ENCODE peak calls at places on chromosomes 13 and 19, in eight cellular contexts. T is mammary epithelial cell, P is stomach, Y is right lobe of liver, F is upper lobe of right lung, I is heart right ventricle, G is astrocyte, R is neuronal stem cell. A is an unnamed sample.
A peak's percentile ranks its signal among the peaks of the same experiment; 100 is the strongest.

GRCh38 chr13:111954681-111955411 is 112.1 kb upstream of the SOX1 start:
- DNase-seq in F (no peak), P (peak; percentile 17), R (no peak), I (no peak), T (no peak), G (no peak), Y (no peak), A (no peak)

GRCh38 chr13:66492479-66492878 is 737.7 kb downstream of the PCDH9 start:
- DNase-seq in F (no peak), G (no peak), P (no peak), T (no peak), R (no peak), Y (no peak), I (no peak), A (no peak)

GRCh38 chr19:17965370-17966114 is 1.4 kb upstream of the KCNN1 start:
- DNase-seq in R (no peak), I (no peak), Y (no peak), P (no peak), G (no peak), T (no peak), F (no peak), A (peak; percentile 35)

GRCh38 chr13:105530468-105530867 is 1005.0 kb downstream of the EFNB2 start:
- DNase-seq in P (no peak), G (no peak), R (no peak), F (no peak), I (no peak), T (no peak), Y (no peak), A (no peak)

GRCh38 chr19:296476-297225 is 5.4 kb upstream of the PLPP2 start:
- DNase-seq in I (no peak), F (peak; percentile 83), T (no peak), Y (no peak), G (no peak), P (peak; percentile 25), R (no peak), A (no peak)

GRCh38 chr19:15177269-15178116 is 23.3 kb downstream of the NOTCH3 start:
- DNase-seq in F (peak; percentile 91), R (peak; percentile 80), G (no peak), I (peak; percentile 86), Y (peak; percentile 83), P (peak; percentile 88), T (peak; percentile 48), A (peak; percentile 63)

GRCh38 chr13:110238795-110239194 is 68.2 kb downstream of the COL4A1 start:
- DNase-seq in P (no peak), G (no peak), I (no peak), Y (no peak), T (no peak), F (no peak), R (no peak), A (no peak)

GRCh38 chr19:46608581-46609345 is 7.6 kb downstream of the CALM3 start:
- DNase-seq in R (no peak), P (no peak), Y (peak; percentile 48), F (peak; percentile 60), T (no peak), I (no peak), G (no peak), A (no peak)

GRCh38 chr13:33519561-33520479 is 234.3 kb upstream of the STARD13 start:
- DNase-seq in Y (no peak), P (no peak), I (no peak), T (peak; percentile 69), G (peak; percentile 98), R (no peak), F (no peak), A (no peak)

GRCh38 chr13:25165664-25166063 is 6.4 kb downstream of the AMER2 start:
- DNase-seq in P (no peak), F (no peak), Y (no peak), G (no peak), R (no peak), I (no peak), T (no peak), A (no peak)

GRCh38 chr13:40635315-40635995 is 31.0 kb downstream of the FOXO1 start:
- DNase-seq in G (no peak), R (no peak), Y (no peak), P (no peak), I (no peak), T (no peak), F (no peak), A (no peak)
- H3K27ac ChIP-seq in G (no peak overlapping the region), R (peak overlapping the region; percentile 35), Y (no peak overlapping the region), P (no peak overlapping the region), I (no peak overlapping the region), T (no peak overlapping the region), F (no peak overlapping the region), A (no peak overlapping the region)

GRCh38 chr19:54418030-54418929 is 3.0 kb downstream of the TTYH1 start:
- DNase-seq in G (peak; percentile 22), T (no peak), R (no peak), Y (no peak), P (no peak), F (no peak), I (no peak), A (no peak)

GRCh38 chr19:54420383-54421168 is 5.3 kb downstream of the TTYH1 start:
- DNase-seq in F (no peak), R (peak; percentile 95), T (no peak), G (no peak), Y (no peak), I (peak; percentile 45), P (no peak), A (no peak)

GRCh38 chr19:54420068-54420382 is 4.8 kb downstream of the TTYH1 start:
- DNase-seq in G (no peak), T (no peak), F (no peak), R (no peak), P (no peak), Y (no peak), I (no peak), A (no peak)

GRCh38 chr19:54421169-54421516 is 5.9 kb downstream of the TTYH1 start:
- DNase-seq in P (no peak), Y (no peak), T (no peak), I (no peak), R (no peak), F (no peak), G (no peak), A (no peak)

GRCh38 chr19:54418930-54419800 is 3.9 kb downstream of the TTYH1 start:
- DNase-seq in R (no peak), Y (no peak), F (no peak), I (no peak), P (no peak), G (no peak), T (no peak), A (no peak)
- H3K27ac ChIP-seq in R (peak overlapping the region; percentile 91), Y (no peak overlapping the region), F (no peak overlapping the region), I (peak overlapping the region; percentile 39), P (no peak overlapping the region), G (no peak overlapping the region), T (no peak overlapping the region), A (no peak overlapping the region)

GRCh38 chr13:41581884-41582547 is 124.7 kb downstream of the RGCC start:
- DNase-seq in I (no peak), G (peak; percentile 71), T (no peak), Y (no peak), F (no peak), P (no peak), R (no peak), A (no peak)

GRCh38 chr13:41579168-41579567 is 121.8 kb downstream of the RGCC start:
- DNase-seq in P (no peak), F (no peak), I (no peak), Y (no peak), R (no peak), G (no peak), T (no peak), A (no peak)

GRCh38 chr13:41579881-41580280 is 122.5 kb downstream of the RGCC start:
- DNase-seq in R (no peak), P (no peak), T (no peak), Y (no peak), G (no peak), I (no peak), F (no peak), A (no peak)

GRCh38 chr13:41580345-41580744 is 123.0 kb downstream of the RGCC start:
- DNase-seq in R (no peak), P (no peak), F (no peak), T (no peak), G (no peak), I (no peak), Y (no peak), A (no peak)

GRCh38 chr13:41577437-41577836 is 120.1 kb downstream of the RGCC start:
- DNase-seq in R (no peak), T (no peak), F (no peak), I (no peak), G (no peak), P (peak; percentile 40), Y (peak; percentile 93), A (peak; percentile 45)
- H3K27ac ChIP-seq in R (no peak overlapping the region), T (no peak overlapping the region), F (peak overlapping the region; percentile 19), I (peak overlapping the region; percentile 35), G (no peak overlapping the region), P (peak overlapping the region; percentile 44), Y (peak overlapping the region; percentile 78), A (no peak overlapping the region)

GRCh38 chr19:23531231-23531790 is 136.0 kb upstream of the ZNF91 start:
- DNase-seq in R (no peak), I (no peak), G (no peak), P (no peak), Y (no peak), F (no peak), T (no peak), A (no peak)
- H3K27ac ChIP-seq in R (no peak overlapping the region), I (no peak overlapping the region), G (no peak overlapping the region), P (no peak overlapping the region), Y (no peak overlapping the region), F (no peak overlapping the region), T (no peak overlapping the region), A (no peak overlapping the region)

GRCh38 chr19:58561373-58562125 is 3.1 kb upstream of the UBE2M start:
- DNase-seq in T (no peak), I (no peak), G (no peak), P (no peak), F (no peak), R (no peak), Y (no peak), A (no peak)
- H3K27ac ChIP-seq in T (no peak overlapping the region), I (peak overlapping the region; percentile 31), G (no peak overlapping the region), P (peak overlapping the region; percentile 69), F (no peak overlapping the region), R (no peak overlapping the region), Y (no peak overlapping the region), A (no peak overlapping the region)